ENCODE peak calls at places on chromosomes 6 and 20, in eight cellular contexts. One of them, this sample, is unnamed.

GRCh38 chr6:147654103-147654845 is 145.8 kb downstream of the SAMD5 start:
- DNase-seq in tibial artery: no peak
- DNase-seq in GM20000: no peak
- DNase-seq in C1 segment of cervical spinal cord: no peak
- DNase-seq in hippocampal formation: no peak
- DNase-seq in NCI-H1105 treated with DMSO at 0.1 percent for 48 hours: no peak
- DNase-seq in astrocyte of the spinal cord: no peak
- DNase-seq in GM13977: no peak
- DNase-seq in this sample: no peak

GRCh38 chr20:52011093-52011492 is 180.5 kb downstream of the ZFP64 start:
- DNase-seq in tibial artery: no peak
- DNase-seq in GM20000: no peak
- DNase-seq in C1 segment of cervical spinal cord: no peak
- DNase-seq in hippocampal formation: no peak
- DNase-seq in NCI-H1105 treated with DMSO at 0.1 percent for 48 hours: no peak
- DNase-seq in astrocyte of the spinal cord: no peak
- DNase-seq in GM13977: no peak
- DNase-seq in this sample: no peak

GRCh38 chr6:85537055-85537494 is 56.6 kb downstream of the SNX14 start:
- DNase-seq in tibial artery: no peak
- DNase-seq in GM20000: peak; percentile 7
- DNase-seq in C1 segment of cervical spinal cord: no peak
- DNase-seq in hippocampal formation: peak; percentile 12
- DNase-seq in NCI-H1105 treated with DMSO at 0.1 percent for 48 hours: peak; percentile 3
- DNase-seq in astrocyte of the spinal cord: peak; percentile 39
- DNase-seq in GM13977: peak; percentile 9
- DNase-seq in this sample: peak; percentile 5

GRCh38 chr6:16302721-16303552 is 64.5 kb downstream of the GMPR start:
- DNase-seq in tibial artery: peak; percentile 46
- DNase-seq in GM20000: no peak
- DNase-seq in C1 segment of cervical spinal cord: no peak
- DNase-seq in hippocampal formation: no peak
- DNase-seq in NCI-H1105 treated with DMSO at 0.1 percent for 48 hours: no peak
- DNase-seq in astrocyte of the spinal cord: no peak
- DNase-seq in GM13977: no peak
- DNase-seq in this sample: no peak

GRCh38 chr6:56521454-56521853 is 121.2 kb downstream of the DST start:
- DNase-seq in tibial artery: no peak
- DNase-seq in GM20000: no peak
- DNase-seq in C1 segment of cervical spinal cord: no peak
- DNase-seq in hippocampal formation: no peak
- DNase-seq in NCI-H1105 treated with DMSO at 0.1 percent for 48 hours: no peak
- DNase-seq in astrocyte of the spinal cord: no peak
- DNase-seq in GM13977: no peak
- DNase-seq in this sample: no peak

GRCh38 chr6:117568831-117569434 is 33.4 kb downstream of the GOPC start:
- DNase-seq in tibial artery: no peak
- DNase-seq in GM20000: no peak
- DNase-seq in C1 segment of cervical spinal cord: no peak
- DNase-seq in hippocampal formation: no peak
- DNase-seq in NCI-H1105 treated with DMSO at 0.1 percent for 48 hours: no peak
- DNase-seq in astrocyte of the spinal cord: no peak
- DNase-seq in GM13977: no peak
- DNase-seq in this sample: no peak

GRCh38 chr6:125844989-125845388 is 54.2 kb downstream of the NCOA7 start:
- DNase-seq in tibial artery: no peak
- DNase-seq in GM20000: no peak
- DNase-seq in C1 segment of cervical spinal cord: no peak
- DNase-seq in hippocampal formation: no peak
- DNase-seq in NCI-H1105 treated with DMSO at 0.1 percent for 48 hours: no peak
- DNase-seq in astrocyte of the spinal cord: no peak
- DNase-seq in GM13977: no peak
- DNase-seq in this sample: no peak

GRCh38 chr20:35665949-35666288 is 1.2 kb upstream of the CPNE1 start:
- DNase-seq in tibial artery: no peak
- DNase-seq in GM20000: no peak
- DNase-seq in C1 segment of cervical spinal cord: no peak
- DNase-seq in hippocampal formation: no peak
- DNase-seq in NCI-H1105 treated with DMSO at 0.1 percent for 48 hours: no peak
- DNase-seq in astrocyte of the spinal cord: no peak
- DNase-seq in GM13977: no peak
- DNase-seq in this sample: no peak

GRCh38 chr20:31496761-31497295 is 17.4 kb upstream of the HM13 start:
- DNase-seq in tibial artery: peak; percentile 92
- DNase-seq in GM20000: no peak
- DNase-seq in C1 segment of cervical spinal cord: no peak
- DNase-seq in hippocampal formation: no peak
- DNase-seq in NCI-H1105 treated with DMSO at 0.1 percent for 48 hours: peak; percentile 41
- DNase-seq in astrocyte of the spinal cord: no peak
- DNase-seq in GM13977: no peak
- DNase-seq in this sample: peak; percentile 52

GRCh38 chr20:62025832-62026563 is 39.7 kb downstream of the TAF4 start:
- DNase-seq in tibial artery: no peak
- DNase-seq in GM20000: peak; percentile 70
- DNase-seq in C1 segment of cervical spinal cord: no peak
- DNase-seq in hippocampal formation: peak; percentile 22
- DNase-seq in NCI-H1105 treated with DMSO at 0.1 percent for 48 hours: no peak
- DNase-seq in astrocyte of the spinal cord: peak; percentile 50
- DNase-seq in GM13977: no peak
- DNase-seq in this sample: peak; percentile 72

GRCh38 chr6:150252714-150253444 is 110.0 kb downstream of the PPP1R14C start:
- DNase-seq in tibial artery: no peak
- DNase-seq in GM20000: no peak
- DNase-seq in C1 segment of cervical spinal cord: no peak
- DNase-seq in hippocampal formation: no peak
- DNase-seq in NCI-H1105 treated with DMSO at 0.1 percent for 48 hours: no peak
- DNase-seq in astrocyte of the spinal cord: no peak
- DNase-seq in GM13977: peak; percentile 24
- DNase-seq in this sample: peak; percentile 37

GRCh38 chr6:36920049-36920448 is 34.3 kb downstream of the C6orf89 start:
- DNase-seq in tibial artery: no peak
- DNase-seq in GM20000: no peak
- DNase-seq in C1 segment of cervical spinal cord: no peak
- DNase-seq in hippocampal formation: no peak
- DNase-seq in NCI-H1105 treated with DMSO at 0.1 percent for 48 hours: no peak
- DNase-seq in astrocyte of the spinal cord: no peak
- DNase-seq in GM13977: no peak
- DNase-seq in this sample: no peak

GRCh38 chr20:3042621-3043020 is 801 bp upstream of the GNRH2 start:
- DNase-seq in tibial artery: peak; percentile 85
- DNase-seq in GM20000: no peak
- DNase-seq in C1 segment of cervical spinal cord: no peak
- DNase-seq in hippocampal formation: no peak
- DNase-seq in NCI-H1105 treated with DMSO at 0.1 percent for 48 hours: no peak
- DNase-seq in astrocyte of the spinal cord: no peak
- DNase-seq in GM13977: no peak
- DNase-seq in this sample: no peak

GRCh38 chr6:50285735-50286134 is 236.0 kb upstream of the DEFB112 start:
- DNase-seq in tibial artery: no peak
- DNase-seq in GM20000: no peak
- DNase-seq in C1 segment of cervical spinal cord: no peak
- DNase-seq in hippocampal formation: no peak
- DNase-seq in NCI-H1105 treated with DMSO at 0.1 percent for 48 hours: no peak
- DNase-seq in astrocyte of the spinal cord: no peak
- DNase-seq in GM13977: no peak
- DNase-seq in this sample: no peak

GRCh38 chr6:52263709-52264320 is 19.5 kb upstream of the IL17F start:
- DNase-seq in tibial artery: peak; percentile 70
- DNase-seq in GM20000: peak; percentile 60
- DNase-seq in C1 segment of cervical spinal cord: peak; percentile 24
- DNase-seq in hippocampal formation: peak; percentile 54
- DNase-seq in NCI-H1105 treated with DMSO at 0.1 percent for 48 hours: peak; percentile 55
- DNase-seq in astrocyte of the spinal cord: peak; percentile 65
- DNase-seq in GM13977: peak; percentile 67
- DNase-seq in this sample: peak; percentile 75

GRCh38 chr20:3378138-3378537 is 29.3 kb downstream of the DNAAF9 start:
- DNase-seq in tibial artery: no peak
- DNase-seq in GM20000: no peak
- DNase-seq in C1 segment of cervical spinal cord: no peak
- DNase-seq in hippocampal formation: no peak
- DNase-seq in NCI-H1105 treated with DMSO at 0.1 percent for 48 hours: no peak
- DNase-seq in astrocyte of the spinal cord: no peak
- DNase-seq in GM13977: no peak
- DNase-seq in this sample: no peak

GRCh38 chr20:34112600-34113061 is 588 bp upstream of the EIF2S2 start:
- DNase-seq in tibial artery: no peak
- DNase-seq in GM20000: peak; percentile 37
- DNase-seq in C1 segment of cervical spinal cord: peak; percentile 70
- DNase-seq in hippocampal formation: no peak
- DNase-seq in NCI-H1105 treated with DMSO at 0.1 percent for 48 hours: peak; percentile 66
- DNase-seq in astrocyte of the spinal cord: no peak
- DNase-seq in GM13977: peak; percentile 35
- DNase-seq in this sample: no peak

GRCh38 chr20:137668-138131 is 4.7 kb upstream of the DEFB126 start:
- DNase-seq in tibial artery: no peak
- DNase-seq in GM20000: no peak
- DNase-seq in C1 segment of cervical spinal cord: no peak
- DNase-seq in hippocampal formation: no peak
- DNase-seq in NCI-H1105 treated with DMSO at 0.1 percent for 48 hours: peak; percentile 10
- DNase-seq in astrocyte of the spinal cord: no peak
- DNase-seq in GM13977: no peak
- DNase-seq in this sample: no peak

GRCh38 chr6:148177589-148178233 is 164.9 kb upstream of the SASH1 start:
- DNase-seq in tibial artery: peak; percentile 76
- DNase-seq in GM20000: peak; percentile 59
- DNase-seq in C1 segment of cervical spinal cord: peak; percentile 52
- DNase-seq in hippocampal formation: peak; percentile 9
- DNase-seq in NCI-H1105 treated with DMSO at 0.1 percent for 48 hours: no peak
- DNase-seq in astrocyte of the spinal cord: peak; percentile 60
- DNase-seq in GM13977: peak; percentile 50
- DNase-seq in this sample: peak; percentile 52

GRCh38 chr6:2542101-2542857 is 208.4 kb downstream of the MYLK4 start:
- DNase-seq in tibial artery: no peak
- DNase-seq in GM20000: no peak
- DNase-seq in C1 segment of cervical spinal cord: no peak
- DNase-seq in hippocampal formation: no peak
- DNase-seq in NCI-H1105 treated with DMSO at 0.1 percent for 48 hours: no peak
- DNase-seq in astrocyte of the spinal cord: no peak
- DNase-seq in GM13977: no peak
- DNase-seq in this sample: no peak

This sample was measured in hepatocyte.